ENCODE peak calls at places on chromosomes 11 and 22, in six cellular contexts. V is sigmoid colon, S is transverse colon, K is suprapubic skin, P is A549, Y is body of pancreas. M is an unnamed sample. For H3K4me1, the result is how much of the 10 kb centered on the place peaks cover.

GRCh38 chr11:73983764-73984543 is 1.3 kb upstream of the UCP2 start:
- DNase-seq in V (peak), S (no peak), Y (no peak), P (no peak), K (no peak), M (peak)

GRCh38 chr11:47914743-47915142 is 65.6 kb upstream of the PTPRJ start:
- DNase-seq in K (no peak), V (no peak), S (no peak), P (no peak), Y (no peak), M (no peak)

GRCh38 chr22:17726561-17727243 is 47.6 kb downstream of the BID start:
- DNase-seq in S (no peak), P (no peak), V (no peak), K (no peak), Y (no peak), M (no peak)

GRCh38 chr11:117045196-117045595 is 53.0 kb downstream of the SIK3 start:
- DNase-seq in Y (peak), K (no peak), S (peak), V (no peak), P (no peak), M (no peak)

GRCh38 chr22:50611341-50612060 is 10.9 kb downstream of the MAPK8IP2 start:
- DNase-seq in K (no peak), S (no peak), Y (no peak), V (no peak), P (no peak), M (no peak)

GRCh38 chr11:104151404-104152204 is 12.3 kb downstream of the PDGFD start:
- DNase-seq in S (no peak), K (no peak), V (no peak), P (no peak), Y (no peak), M (no peak)

GRCh38 chr11:27012254-27012921 is 18.5 kb downstream of the FIBIN start:
- DNase-seq in Y (peak), V (no peak), K (no peak), S (peak), P (no peak), M (no peak)

GRCh38 chr11:77446911-77447629 is 26.8 kb downstream of the PAK1 start:
- DNase-seq in S (no peak), Y (no peak), K (no peak), V (no peak), P (no peak), M (no peak)

GRCh38 chr22:36027579-36027959 is 1.1 kb downstream of the RBFOX2 start:
- DNase-seq in K (no peak), P (no peak), S (peak), V (peak), Y (peak), M (no peak)

GRCh38 chr22:36021649-36022048 is 7.0 kb downstream of the RBFOX2 start:
- DNase-seq in K (no peak), P (no peak), S (no peak), V (no peak), Y (no peak), M (no peak)

GRCh38 chr22:36022162-36022561 is 6.5 kb downstream of the RBFOX2 start:
- DNase-seq in P (no peak), K (no peak), S (no peak), V (no peak), Y (no peak), M (no peak)

GRCh38 chr22:36026741-36027140 is 1.9 kb downstream of the RBFOX2 start:
- DNase-seq in S (no peak), V (no peak), K (no peak), P (no peak), Y (no peak), M (no peak)

GRCh38 chr22:36022697-36023096 is 5.9 kb downstream of the RBFOX2 start:
- DNase-seq in P (no peak), Y (no peak), V (no peak), K (no peak), S (no peak), M (no peak)
- H3K4me1 ChIP-seq in P (under half), Y (under half), V (under half), K (under half), S (under half), M (under half)

GRCh38 chr22:35839811-35840739 is 122.4 kb downstream of the APOL5 start:
- DNase-seq in K (peak), P (peak), S (peak), V (peak), Y (peak), M (peak)
- TF ChIP-seq POLR2A in K (no peak), P (no peak), S (peak), V (peak), Y (peak), M (no peak)

GRCh38 chr22:24427500-24428164 is at the start of gene ADORA2A:
- DNase-seq in Y (peak), V (no peak), P (no peak), K (no peak), S (peak), M (peak)

GRCh38 chr22:24424001-24424900 is 3.1 kb upstream of the ADORA2A start:
- DNase-seq in V (no peak), Y (no peak), S (no peak), K (no peak), P (no peak), M (peak)

GRCh38 chr22:24426859-24427499 is 420 bp upstream of the ADORA2A start:
- DNase-seq in K (no peak), V (no peak), S (no peak), P (no peak), Y (no peak), M (no peak)

GRCh38 chr22:24424901-24425775 is 2.3 kb upstream of the ADORA2A start:
- DNase-seq in V (no peak), P (no peak), Y (no peak), K (no peak), S (no peak), M (no peak)

GRCh38 chr22:24426436-24426835 is 963 bp upstream of the ADORA2A start:
- DNase-seq in P (no peak), V (no peak), K (no peak), Y (no peak), S (no peak), M (no peak)
- H3K4me1 ChIP-seq in P (under half), V (under half), K (under half), Y (under half), S (under half), M (under half)

GRCh38 chr22:30370681-30371080 is 13.9 kb downstream of the CCDC157 start:
- DNase-seq in K (no peak), S (no peak), V (no peak), Y (no peak), P (no peak), M (no peak)
- TF ChIP-seq POLR2A in K (no peak), S (no peak), V (no peak), Y (no peak), P (no peak), M (no peak)

DNA sequence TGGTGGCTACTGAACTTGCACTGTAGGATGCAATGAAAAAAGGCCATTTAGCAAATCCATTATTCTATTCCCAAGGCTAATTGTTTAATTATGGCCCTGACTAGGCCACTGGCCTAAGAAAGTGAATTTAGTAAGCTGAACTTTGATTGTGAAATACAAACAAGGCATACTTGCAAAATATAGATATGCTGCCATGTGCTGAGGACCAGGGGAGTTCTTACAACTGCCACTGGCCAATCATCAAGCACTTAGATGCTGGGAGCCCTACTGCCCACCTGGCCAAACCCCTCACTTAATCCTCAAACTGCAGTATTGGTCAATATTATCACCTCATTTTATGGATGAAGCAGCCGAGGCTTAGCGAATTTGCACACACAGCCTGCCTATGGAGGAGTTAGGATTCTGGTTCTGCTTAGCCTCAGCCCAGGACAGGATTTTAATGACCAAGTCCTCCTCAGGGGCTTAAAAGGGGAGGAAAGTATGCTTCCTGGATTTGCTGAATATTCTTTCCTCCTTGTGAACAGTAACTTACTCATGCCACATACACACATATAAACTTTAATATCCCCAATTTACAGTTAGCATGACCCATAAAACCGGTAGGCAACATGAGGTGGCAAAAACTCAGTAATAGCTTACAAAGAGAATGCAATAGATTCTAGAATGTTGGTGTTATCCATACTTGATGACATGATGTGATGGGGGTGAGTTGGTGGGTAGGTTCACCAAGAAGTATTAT is 39.3 kb downstream of the CD44 start:
- DNase-seq in S (no peak), Y (no peak), V (no peak), K (no peak), P (no peak), M (no peak)
- H3K4me1 ChIP-seq in S (half or more), Y (under half), V (under half), K (half or more), P (half or more), M (under half)

DNA sequence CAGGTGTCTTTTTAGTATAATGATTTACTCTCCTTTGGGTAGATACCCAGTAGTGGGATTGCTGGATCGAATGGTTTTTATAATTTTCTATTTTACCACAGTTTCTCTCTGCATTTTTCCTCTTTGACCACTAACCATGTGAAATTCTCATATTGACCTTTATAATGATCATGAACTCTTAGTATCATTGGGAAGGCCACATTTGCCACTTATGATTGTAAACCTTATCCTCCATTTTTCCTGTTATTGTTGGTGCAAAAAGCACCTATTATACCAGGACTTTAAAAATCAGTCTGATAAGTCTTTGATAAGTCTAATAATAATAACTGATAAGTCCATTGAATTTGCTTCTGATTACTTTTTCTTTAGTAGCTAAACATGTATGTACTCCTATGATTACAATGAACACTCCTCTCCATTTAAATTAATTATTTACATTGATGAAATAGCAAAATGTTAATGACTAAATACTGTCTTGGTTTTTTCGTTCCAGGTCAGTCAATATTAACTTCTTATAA is 9.6 kb downstream of the NEAT1 start:
- DNase-seq in K (no peak), P (no peak), S (no peak), Y (no peak), V (no peak), M (no peak)
- TF ChIP-seq POLR2A in K (no peak), P (no peak), S (no peak), Y (no peak), V (no peak), M (no peak)

GRCh38 chr22:48504519-48505140 is 1323.0 kb downstream of the BRD1 start:
- DNase-seq in P (no peak), Y (no peak), K (no peak), V (no peak), S (no peak), M (peak)

GRCh38 chr22:48505891-48506290 is 1321.8 kb downstream of the BRD1 start:
- DNase-seq in V (no peak), P (no peak), Y (no peak), S (no peak), K (no peak), M (no peak)

GRCh38 chr22:48506506-48507145 is 1321.0 kb downstream of the BRD1 start:
- DNase-seq in Y (no peak), V (no peak), K (no peak), S (no peak), P (no peak), M (no peak)

GRCh38 chr22:48507595-48508350 is 1319.9 kb downstream of the BRD1 start:
- DNase-seq in V (no peak), K (no peak), Y (no peak), S (no peak), P (no peak), M (no peak)

DNA sequence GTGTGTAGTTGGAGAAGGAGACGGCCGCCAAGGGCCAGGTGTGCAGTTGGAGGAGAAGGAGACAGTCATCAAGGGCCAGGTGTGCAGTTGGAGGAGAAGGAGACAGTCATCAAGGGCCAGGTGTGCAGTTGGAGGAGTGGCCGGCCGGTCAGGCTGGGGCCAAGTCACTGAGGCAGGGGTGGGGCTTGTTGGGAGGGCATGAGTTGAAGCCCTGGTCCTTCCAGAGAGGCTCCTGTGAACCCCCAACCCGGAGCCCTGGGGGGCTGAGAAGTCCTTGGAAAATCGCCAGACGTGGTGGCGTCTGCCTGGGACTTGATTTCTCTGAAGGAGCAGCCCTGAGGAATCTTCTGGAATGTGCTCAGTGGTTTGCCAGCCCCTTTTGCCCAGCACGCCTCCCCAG is 1320.5 kb downstream of the BRD1 start:
- DNase-seq in Y (no peak), S (no peak), P (no peak), V (no peak), K (no peak), M (no peak)
- H3K4me1 ChIP-seq in Y (under half), S (under half), P (under half), V (under half), K (under half), M (under half)

GRCh38 chr11:62599069-62599696 is 2.5 kb downstream of the MTA2 start:
- DNase-seq in Y (peak), V (peak), P (peak), K (peak), S (peak), M (peak)
- TF ChIP-seq POLR2A in Y (no peak), V (no peak), P (no peak), K (no peak), S (no peak), M (no peak)

DNA sequence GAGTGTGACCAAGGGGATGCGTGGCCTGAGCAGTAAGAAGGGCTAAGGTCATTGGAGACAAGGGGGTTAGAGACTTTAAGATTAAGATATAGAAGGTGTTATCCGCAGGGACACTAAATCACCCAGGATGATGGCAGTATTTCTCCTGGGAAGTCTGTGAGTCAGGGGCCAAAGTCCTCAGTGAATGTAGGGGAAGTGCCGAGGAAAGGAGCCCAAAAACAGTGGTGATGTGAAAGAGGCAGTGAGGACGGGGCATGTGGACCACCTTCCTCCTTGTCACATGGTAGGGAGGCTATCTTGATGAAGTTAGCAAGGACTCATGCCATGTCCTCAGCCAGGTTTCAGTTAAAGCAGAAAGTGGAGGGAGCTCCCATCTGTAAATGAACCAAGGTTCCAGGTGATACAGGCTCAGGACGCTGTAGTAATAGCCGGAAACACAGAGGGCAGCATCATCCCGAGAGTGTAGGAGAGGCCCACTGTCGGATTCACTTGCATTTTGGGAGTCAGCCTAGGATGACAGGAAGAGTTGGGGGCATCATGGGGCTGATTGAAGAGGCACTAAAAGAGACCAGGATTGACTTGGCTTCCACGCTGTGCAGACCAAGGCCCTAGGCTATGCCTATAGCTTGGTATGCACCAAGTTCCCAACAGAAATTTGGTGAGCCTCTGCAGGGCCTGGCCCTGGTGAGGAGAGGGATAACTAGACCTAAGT is 33.5 kb downstream of the WEE1 start:
- DNase-seq in V (no peak), P (peak), Y (no peak), S (no peak), K (peak), M (no peak)
- H3K4me1 ChIP-seq in V (under half), P (under half), Y (under half), S (under half), K (under half), M (under half)

GRCh38 chr11:46778416-46778815 is 59.4 kb downstream of the F2 start:
- DNase-seq in Y (no peak), K (no peak), S (no peak), P (peak), V (no peak), M (no peak)
- TF ChIP-seq POLR2A in Y (no peak), K (no peak), S (no peak), P (no peak), V (no peak), M (no peak)